ENCODE peak calls at places on chromosomes 2 and 18, in five cellular contexts. U is B cell, L is heart left ventricle, J is mammary epithelial cell, E is aorta. S is an unnamed sample.

GRCh38 chr2:80706541-80706940 is 402.0 kb upstream of the LRRTM1 start:
- DNase-seq in L (peak), E (no peak), U (no peak), J (no peak), S (no peak)

GRCh38 chr18:49161627-49162026 is 210.9 kb upstream of the SMAD7 start:
- DNase-seq in L (no peak), J (peak), E (no peak), U (no peak), S (no peak)

GRCh38 chr2:234158812-234159211 is 108.3 kb downstream of the SPP2 start:
- DNase-seq in U (no peak), E (no peak), L (no peak), J (peak), S (no peak)

GRCh38 chr18:45730832-45731545 is 7.0 kb downstream of the SLC14A1 start:
- DNase-seq in E (no peak), L (no peak), U (no peak), J (no peak), S (peak)

GRCh38 chr18:3664563-3665178 is 214.7 kb downstream of the TGIF1 start:
- DNase-seq in J (no peak), E (no peak), U (peak), L (no peak), S (peak)

GRCh38 chr2:217934321-217935131 is 68.3 kb downstream of the TNS1 start:
- DNase-seq in E (peak), L (peak), J (peak), U (no peak), S (no peak)

GRCh38 chr2:13522917-13523821 is 806.4 kb downstream of the TRIB2 start:
- DNase-seq in E (no peak), J (peak), L (peak), U (no peak), S (peak)

GRCh38 chr2:183125659-183126341 is 1.6 kb downstream of the NUP35 start:
- DNase-seq in J (no peak), L (no peak), E (no peak), U (no peak), S (no peak)

GRCh38 chr2:23386422-23387220 is 1.6 kb downstream of the KLHL29 start:
- DNase-seq in J (peak), U (no peak), L (peak), E (peak), S (peak)

GRCh38 chr2:121132054-121132453 is 152.9 kb downstream of the TFCP2L1 start:
- DNase-seq in U (no peak), J (no peak), L (no peak), E (no peak), S (no peak)

GRCh38 chr18:63074987-63075404 is 244.6 kb downstream of the BCL2 start:
- DNase-seq in L (peak), U (peak), J (peak), E (peak), S (peak)

GRCh38 chr2:134250840-134251461 is 2.9 kb upstream of the MGAT5 start:
- DNase-seq in E (no peak), L (no peak), J (no peak), U (no peak), S (no peak)

GRCh38 chr2:156752042-156752441 is 315.9 kb downstream of the GPD2 start:
- DNase-seq in L (no peak), U (no peak), J (no peak), E (no peak), S (no peak)

GRCh38 chr2:96305979-96306308 is 598 bp upstream of the SNRNP200 start:
- DNase-seq in L (no peak), J (no peak), U (no peak), E (no peak), S (no peak)

GRCh38 chr2:149989447-149990063 is 402.0 kb upstream of the MMADHC start:
- DNase-seq in L (no peak), J (peak), U (no peak), E (no peak), S (peak)